ENCODE peak calls at places on chromosomes 16 and 17, in nine cellular contexts. O is fibroblast of pulmonary artery, F is aorta, Y is lower leg skin, N is lower lobe of right lung, A is astrocyte of the spinal cord, D is adrenal gland, M is endothelial cell of umbilical vein, S is right atrium auricular region. V is an unnamed sample.

GRCh38 chr16:85370881-85371651 is 242.1 kb upstream of the GSE1 start:
- DNase-seq in D (peak), M (no peak), A (no peak), S (peak), Y (peak), F (peak), N (peak), O (no peak), V (peak)

GRCh38 chr17:29376667-29377268 is 13.4 kb upstream of the TAOK1 start:
- DNase-seq in N (no peak), M (no peak), S (peak), D (peak), Y (no peak), O (peak), F (peak), A (peak), V (peak)

GRCh38 chr17:14019186-14019956 is 49.9 kb upstream of the COX10 start:
- DNase-seq in D (no peak), S (no peak), N (no peak), F (no peak), O (peak), A (no peak), Y (no peak), M (no peak), V (peak)

GRCh38 chr16:17474037-17474436 is 3.3 kb upstream of the XYLT1 start:
- DNase-seq in D (peak), F (no peak), A (no peak), S (no peak), O (no peak), M (no peak), Y (no peak), N (no peak), V (no peak)

GRCh38 chr17:44581868-44582267 is 24.6 kb downstream of the FZD2 start:
- DNase-seq in S (no peak), D (no peak), O (no peak), M (peak), Y (no peak), F (no peak), A (no peak), N (no peak), V (no peak)

GRCh38 chr17:82322526-82323453 is 5.4 kb upstream of the CD7 start:
- DNase-seq in O (no peak), D (no peak), Y (no peak), S (no peak), A (no peak), N (no peak), F (peak), M (no peak), V (no peak)

GRCh38 chr17:79812969-79813825 is 16.3 kb upstream of the CBX8 start:
- DNase-seq in A (no peak), S (no peak), Y (no peak), D (no peak), N (no peak), F (no peak), M (no peak), O (no peak), V (no peak)

GRCh38 chr17:48148029-48148759 is 40.6 kb downstream of the SNX11 start:
- DNase-seq in O (no peak), S (no peak), D (no peak), M (no peak), A (no peak), Y (no peak), N (no peak), F (no peak), V (no peak)

GRCh38 chr16:31461921-31462804 is 2.9 kb downstream of the ARMC5 start:
- DNase-seq in D (peak), M (no peak), S (no peak), A (no peak), N (peak), F (peak), Y (no peak), O (no peak), V (no peak)

GRCh38 chr17:58344791-58345157 is 7.2 kb downstream of the SUPT4H1 start:
- DNase-seq in D (no peak), F (no peak), Y (no peak), O (no peak), M (no peak), N (no peak), A (no peak), S (no peak), V (no peak)

GRCh38 chr17:9021985-9022552 is 759 bp downstream of the NTN1 start:
- DNase-seq in Y (no peak), A (no peak), S (no peak), N (no peak), D (no peak), M (no peak), O (peak), F (peak), V (peak)

GRCh38 chr16:58773870-58774269 is 39.8 kb upstream of the GOT2 start:
- DNase-seq in M (no peak), N (no peak), A (no peak), S (no peak), Y (no peak), F (no peak), D (no peak), O (no peak), V (no peak)

GRCh38 chr16:72715267-72715666 is 332.7 kb downstream of the ZFHX3 start:
- DNase-seq in S (no peak), N (no peak), Y (no peak), F (no peak), M (no peak), O (peak), D (no peak), A (peak), V (peak)

GRCh38 chr17:40343126-40344119 is 21.1 kb downstream of the GJD3 start:
- DNase-seq in D (no peak), O (no peak), Y (no peak), A (no peak), N (no peak), M (no peak), F (no peak), S (no peak), V (no peak)
- H3K4me3 ChIP-seq in D (peak), O (peak), Y (peak), A (peak), N (peak), M (peak), F (peak), S (peak), V (peak)

GRCh38 chr16:1089822-1090619 is 6.0 kb downstream of the C1QTNF8 start:
- DNase-seq in N (no peak), D (peak), Y (peak), F (peak), S (no peak), A (no peak), O (no peak), M (no peak), V (no peak)
- H3K4me3 ChIP-seq in N (no peak), D (peak), Y (no peak), F (no peak), S (peak), A (no peak), O (no peak), M (no peak), V (no peak)

GRCh38 chr17:35313875-35314409 is 59.5 kb downstream of the SLFN11 start:
- DNase-seq in M (no peak), O (no peak), S (no peak), A (no peak), N (no peak), D (peak), Y (peak), F (peak), V (no peak)

GRCh38 chr17:35315971-35316370 is 57.5 kb downstream of the SLFN11 start:
- DNase-seq in S (no peak), A (no peak), D (no peak), F (no peak), M (no peak), N (no peak), Y (no peak), O (no peak), V (no peak)

GRCh38 chr17:35315283-35315682 is 58.1 kb downstream of the SLFN11 start:
- DNase-seq in Y (peak), O (peak), N (no peak), S (no peak), D (no peak), M (peak), A (peak), F (peak), V (peak)

GRCh38 chr17:35312790-35313711 is 60.4 kb downstream of the SLFN11 start:
- DNase-seq in A (peak), D (peak), N (peak), M (peak), S (peak), F (peak), Y (peak), O (peak), V (peak)

DNA sequence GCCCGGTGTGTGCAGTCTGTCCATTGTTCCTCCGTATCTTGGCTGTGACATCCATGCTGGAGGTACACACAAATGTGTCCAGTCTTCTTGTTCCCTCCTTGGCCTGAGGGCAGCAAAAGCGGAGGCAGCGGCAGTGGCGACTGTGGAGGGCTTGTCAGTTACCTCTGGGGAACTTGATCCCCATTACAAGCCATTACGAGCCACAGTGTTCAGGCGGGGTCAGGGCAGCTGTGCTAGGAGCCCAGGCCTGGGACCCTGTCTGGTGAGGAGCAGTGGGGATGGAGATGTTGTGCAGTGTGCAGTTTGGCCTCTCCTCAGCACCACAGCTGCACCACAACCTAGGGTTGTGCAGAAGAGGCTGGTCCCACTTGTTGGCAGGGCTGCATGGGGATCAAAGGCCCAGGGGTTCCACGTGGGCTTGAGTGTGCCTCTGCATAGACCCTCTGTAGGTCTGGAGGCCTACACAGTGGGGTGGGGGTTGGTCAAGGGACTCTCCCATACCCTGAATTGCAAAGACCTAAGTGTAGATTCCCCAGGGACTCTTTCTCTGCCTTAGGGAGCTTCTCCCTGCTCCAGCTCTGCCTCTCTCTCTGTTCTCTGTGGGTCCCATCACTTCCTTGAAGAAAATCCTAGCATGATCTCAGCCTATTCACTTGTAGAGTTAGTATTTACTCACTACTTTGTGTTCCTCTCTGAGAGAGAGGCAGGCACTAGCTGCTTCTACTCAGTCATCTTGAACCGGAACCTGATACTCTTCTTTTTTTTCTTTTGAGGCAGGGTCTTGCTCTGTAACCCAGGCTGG is 58.8 kb downstream of the SLFN11 start:
- DNase-seq in S (no peak), O (no peak), A (peak), D (no peak), N (no peak), Y (no peak), M (no peak), F (no peak), V (no peak)
- H3K4me3 ChIP-seq in S (no peak), O (no peak), A (no peak), D (no peak), N (peak), Y (no peak), M (no peak), F (no peak), V (no peak)

GRCh38 chr17:42288985-42289862 is 926 bp downstream of the STAT5A start:
- DNase-seq in D (peak), A (no peak), N (peak), O (no peak), F (peak), M (no peak), S (no peak), Y (no peak), V (no peak)
- H3K4me3 ChIP-seq in D (peak), A (no peak), N (peak), O (peak), F (no peak), M (peak), S (peak), Y (peak), V (peak)